ENCODE peak calls at places on chromosomes 16 and 17, in four cellular contexts. One of them, this sample, is unnamed.
A peak's percentile ranks its signal among the peaks of the same experiment; 100 is the strongest.

GRCh38 chr16:28283173-28283572 is 9.2 kb upstream of the SBK1 start:
- DNase-seq in cardiac fibroblast: no peak
- DNase-seq in GM18507: no peak
- DNase-seq in neuronal stem cell: no peak
- DNase-seq in this sample: no peak

GRCh38 chr16:11201498-11202259 is 54.3 kb downstream of the SOCS1 start:
- DNase-seq in GM18507: no peak
- DNase-seq in cardiac fibroblast: peak; percentile 67
- DNase-seq in neuronal stem cell: no peak
- DNase-seq in this sample: no peak

GRCh38 chr16:70391881-70392481 is 45.3 kb downstream of the DDX19A start:
- DNase-seq in GM18507: no peak
- DNase-seq in cardiac fibroblast: peak; percentile 47
- DNase-seq in neuronal stem cell: no peak
- DNase-seq in this sample: no peak

GRCh38 chr17:48429156-48429555 is 858 bp downstream of the SKAP1 start:
- DNase-seq in neuronal stem cell: no peak
- DNase-seq in cardiac fibroblast: no peak
- DNase-seq in GM18507: no peak
- DNase-seq in this sample: no peak

GRCh38 chr16:66478733-66479511 is 51.8 kb downstream of the BEAN1 start:
- DNase-seq in cardiac fibroblast: peak; percentile 59
- DNase-seq in neuronal stem cell: no peak
- DNase-seq in GM18507: peak; percentile 52
- DNase-seq in this sample: peak; percentile 67

GRCh38 chr16:66030036-66030435 is 336.5 kb upstream of the CDH5 start:
- DNase-seq in GM18507: no peak
- DNase-seq in cardiac fibroblast: peak; percentile 80
- DNase-seq in neuronal stem cell: no peak
- DNase-seq in this sample: no peak

GRCh38 chr16:11014159-11014558 is 69.8 kb downstream of the CLEC16A start:
- DNase-seq in neuronal stem cell: no peak
- DNase-seq in cardiac fibroblast: peak; percentile 31
- DNase-seq in GM18507: no peak
- DNase-seq in this sample: no peak

GRCh38 chr16:86786338-86786737 is 208.0 kb downstream of the FOXL1 start:
- DNase-seq in neuronal stem cell: no peak
- DNase-seq in GM18507: no peak
- DNase-seq in cardiac fibroblast: no peak
- DNase-seq in this sample: no peak

GRCh38 chr16:81575834-81576233 is 131.2 kb downstream of the CMIP start:
- DNase-seq in GM18507: no peak
- DNase-seq in neuronal stem cell: no peak
- DNase-seq in cardiac fibroblast: no peak
- DNase-seq in this sample: no peak